ENCODE peak calls at places on chromosomes 2 and 18, in four cellular contexts. M is left ventricle myocardium inferior, E is fibroblast of lung, L is Calu3. I is an unnamed sample.

GRCh38 chr2:115160523-115161521 is 718.4 kb downstream of the DPP10 start:
- DNase-seq in M (no peak), L (no peak), E (no peak), I (no peak)

GRCh38 chr2:110773470-110773921 is 41.1 kb downstream of the ACOXL start:
- DNase-seq in M (peak; percentile 87), E (peak; percentile 15), L (no peak), I (no peak)

GRCh38 chr18:23826850-23827620 is 137.8 kb downstream of the LAMA3 start:
- DNase-seq in L (no peak), M (no peak), E (no peak), I (no peak)

GRCh38 chr2:118290436-118291004 is 202.2 kb downstream of the INSIG2 start:
- DNase-seq in M (no peak), E (no peak), L (no peak), I (no peak)

GRCh38 chr2:239441261-239441701 is 40.5 kb upstream of the HDAC4 start:
- DNase-seq in E (peak; percentile 12), M (no peak), L (no peak), I (no peak)

GRCh38 chr2:239187464-239188253 is 213.2 kb downstream of the HDAC4 start:
- DNase-seq in L (no peak), M (peak; percentile 4), E (no peak), I (no peak)

GRCh38 chr2:239811001-239811798 is 213.9 kb downstream of the NDUFA10 start:
- DNase-seq in M (no peak), E (no peak), L (no peak), I (peak; percentile 27)

GRCh38 chr18:25456284-25456683 is 104.3 kb upstream of the ZNF521 start:
- DNase-seq in M (no peak), L (no peak), E (no peak), I (no peak)

GRCh38 chr18:48236822-48237221 is 172.4 kb downstream of the ZBTB7C start:
- DNase-seq in M (no peak), L (no peak), E (no peak), I (no peak)

DNA sequence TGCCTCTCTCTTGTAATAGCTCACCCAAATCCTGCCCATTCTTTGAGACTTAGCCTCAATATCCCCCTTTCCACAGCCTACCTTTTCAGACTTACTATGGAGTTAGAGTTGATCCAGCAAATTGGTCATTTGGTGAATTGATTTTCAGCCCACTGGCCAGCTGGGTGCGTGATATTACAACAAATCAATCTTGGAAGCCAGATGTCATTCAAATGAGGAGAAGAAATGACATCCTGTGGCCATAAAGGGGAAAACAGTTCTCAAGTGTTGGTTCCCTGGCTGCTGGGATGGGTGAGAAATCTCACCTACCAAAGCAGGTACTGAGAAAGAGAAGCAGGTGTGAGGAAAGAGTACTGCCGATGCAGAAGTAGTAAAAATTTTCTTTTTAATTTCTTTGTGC is 36.7 kb upstream of the FOXI3 start:
- DNase-seq in M (no peak), L (no peak), E (no peak), I (no peak)
- TF ChIP-seq CTCF in M (no peak), L (no peak), E (no peak), I (no peak)

GRCh38 chr2:69205076-69205475 is 182.0 kb downstream of the GFPT1 start:
- DNase-seq in E (no peak), L (no peak), M (no peak), I (no peak)
- TF ChIP-seq CTCF in E (no peak), L (no peak), M (no peak), I (no peak)

DNA sequence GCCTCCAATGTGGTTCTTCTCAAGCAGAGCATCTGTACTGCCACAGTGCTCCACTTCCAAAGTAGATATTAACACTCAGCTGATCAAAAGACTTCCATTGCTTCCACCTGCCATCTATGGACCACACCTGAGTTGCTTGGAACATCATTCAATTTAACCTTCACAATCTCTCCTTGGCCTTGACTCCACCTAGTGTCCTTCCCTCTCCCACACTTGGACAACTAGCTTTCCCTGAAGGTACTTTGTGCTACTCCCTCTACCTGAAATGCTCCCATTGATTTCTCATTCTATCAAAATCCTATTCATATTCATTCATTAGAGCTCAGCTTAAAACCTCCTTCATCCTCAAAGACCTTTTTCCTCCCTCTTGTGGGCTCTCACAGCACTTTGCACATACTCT is 48.7 kb downstream of the SOWAHC start:
- DNase-seq in L (no peak), E (no peak), M (no peak), I (no peak)
- TF ChIP-seq CTCF in L (no peak), E (no peak), M (no peak), I (peak; percentile 29)

GRCh38 chr2:38535404-38535744 is 67.4 kb downstream of the HNRNPLL start:
- DNase-seq in M (no peak), E (no peak), L (no peak), I (no peak)

GRCh38 chr2:38534746-38535403 is 67.9 kb downstream of the HNRNPLL start:
- DNase-seq in E (no peak), M (no peak), L (no peak), I (no peak)

GRCh38 chr2:38532366-38532765 is 70.4 kb downstream of the HNRNPLL start:
- DNase-seq in M (no peak), L (no peak), E (no peak), I (no peak)

GRCh38 chr2:38533757-38534545 is 68.8 kb downstream of the HNRNPLL start:
- DNase-seq in E (no peak), L (no peak), M (no peak), I (no peak)

GRCh38 chr2:38533180-38533579 is 69.5 kb downstream of the HNRNPLL start:
- DNase-seq in M (no peak), L (no peak), E (no peak), I (peak; percentile 63)
- TF ChIP-seq CTCF in M (no peak), L (no peak), E (no peak), I (no peak)

DNA sequence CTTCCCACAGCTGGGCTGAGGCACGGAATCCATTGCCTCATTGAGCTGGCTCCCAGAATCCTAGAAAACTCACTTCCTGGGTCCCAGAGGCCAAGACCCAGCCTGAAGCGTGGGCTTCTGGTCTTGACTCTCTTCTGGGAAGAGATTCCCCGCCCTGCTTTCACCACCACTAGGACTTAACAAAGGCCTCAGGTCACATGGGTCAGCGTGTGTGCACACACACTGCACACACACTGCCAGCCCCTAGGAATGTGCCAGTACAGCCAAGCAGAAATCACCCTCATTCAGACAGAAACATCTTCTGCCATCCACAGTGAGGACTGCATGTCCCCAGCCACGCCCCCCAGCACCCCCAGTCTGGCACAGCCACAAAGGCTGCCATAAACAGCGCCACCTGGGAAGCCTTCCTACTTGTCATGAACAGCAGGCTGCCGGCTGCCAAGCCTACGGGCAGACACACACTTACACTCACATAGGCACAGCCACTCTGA is 165.7 kb downstream of the TNS1 start:
- DNase-seq in E (peak; percentile 62), L (no peak), M (peak; percentile 89), I (no peak)
- TF ChIP-seq CTCF in E (peak; percentile 21), L (no peak), M (peak; percentile 41), I (no peak)

GRCh38 chr2:73212448-73213176 is 1.4 kb upstream of the SMYD5 start:
- DNase-seq in M (peak; percentile 68), L (peak; percentile 82), E (peak; percentile 80), I (peak; percentile 55)
- TF ChIP-seq CTCF in M (peak; percentile 92), L (peak; percentile 87), E (peak; percentile 85), I (peak; percentile 96)

GRCh38 chr2:42809876-42810125 is 17.4 kb upstream of the HAAO start:
- DNase-seq in L (peak; percentile 89), M (peak; percentile 88), E (no peak), I (peak; percentile 79)
- TF ChIP-seq CTCF in L (peak; percentile 43), M (peak; percentile 57), E (no peak), I (peak; percentile 37)

GRCh38 chr18:62935994-62936393 is 220.7 kb downstream of the PHLPP1 start:
- DNase-seq in E (no peak), M (no peak), L (no peak), I (no peak)
- TF ChIP-seq CTCF in E (no peak), M (no peak), L (no peak), I (no peak)

GRCh38 chr2:44273076-44273475 is 2.2 kb upstream of the SLC3A1 start:
- DNase-seq in E (no peak), M (no peak), L (no peak), I (no peak)
- TF ChIP-seq CTCF in E (no peak), M (no peak), L (no peak), I (no peak)

GRCh38 chr18:21826196-21826595 is 85.6 kb downstream of the MIB1 start:
- DNase-seq in L (no peak), M (no peak), E (peak; percentile 61), I (no peak)

GRCh38 chr18:21820811-21821143 is 80.2 kb downstream of the MIB1 start:
- DNase-seq in M (no peak), L (no peak), E (no peak), I (no peak)

GRCh38 chr18:21815101-21815500 is 74.5 kb downstream of the MIB1 start:
- DNase-seq in L (no peak), M (no peak), E (no peak), I (no peak)

GRCh38 chr18:21823848-21824247 is 83.3 kb downstream of the MIB1 start:
- DNase-seq in M (no peak), L (no peak), E (no peak), I (no peak)

GRCh38 chr18:21820035-21820810 is 79.6 kb downstream of the MIB1 start:
- DNase-seq in M (no peak), E (peak; percentile 51), L (no peak), I (no peak)
- TF ChIP-seq CTCF in M (peak; percentile 69), E (peak; percentile 14), L (peak; percentile 51), I (peak; percentile 59)